ENCODE peak calls at places on chromosomes 11 and 22, in four cellular contexts. One of them, this sample, is unnamed.

GRCh38 chr11:122343247-122343646 is 227.2 kb upstream of the BLID start:
- DNase-seq in adrenal gland: no peak
- DNase-seq in lung: no peak
- DNase-seq in left ventricle myocardium inferior: no peak
- DNase-seq in this sample: no peak

GRCh38 chr22:22697377-22698120 is 53.1 kb downstream of the GGTLC2 start:
- DNase-seq in adrenal gland: no peak
- DNase-seq in lung: no peak
- DNase-seq in left ventricle myocardium inferior: no peak
- DNase-seq in this sample: no peak

GRCh38 chr11:127590319-127590718 is 589.7 kb upstream of the KIRREL3 start:
- DNase-seq in adrenal gland: no peak
- DNase-seq in lung: no peak
- DNase-seq in left ventricle myocardium inferior: no peak
- DNase-seq in this sample: no peak

GRCh38 chr11:43943931-43944751 is 1.7 kb downstream of the C11orf96 start:
- DNase-seq in adrenal gland: peak; percentile 61
- DNase-seq in lung: no peak
- DNase-seq in left ventricle myocardium inferior: no peak
- DNase-seq in this sample: no peak

GRCh38 chr11:2929511-2929879 is 275 bp upstream of the PHLDA2 start:
- DNase-seq in adrenal gland: peak; percentile 62
- DNase-seq in lung: peak; percentile 63
- DNase-seq in left ventricle myocardium inferior: no peak
- DNase-seq in this sample: peak; percentile 79

GRCh38 chr11:86719781-86720463 is 47.5 kb upstream of the ME3 start:
- DNase-seq in adrenal gland: no peak
- DNase-seq in lung: no peak
- DNase-seq in left ventricle myocardium inferior: no peak
- DNase-seq in this sample: no peak

GRCh38 chr11:69212121-69213110 is 56.7 kb downstream of the SMIM38 start:
- DNase-seq in adrenal gland: no peak
- DNase-seq in lung: no peak
- DNase-seq in left ventricle myocardium inferior: no peak
- DNase-seq in this sample: peak; percentile 34

GRCh38 chr22:24024354-24024753 is 13.2 kb downstream of the CABIN1 start:
- DNase-seq in adrenal gland: no peak
- DNase-seq in lung: no peak
- DNase-seq in left ventricle myocardium inferior: no peak
- DNase-seq in this sample: no peak

GRCh38 chr11:58968251-58968711 is 29.0 kb downstream of the GLYATL1 start:
- DNase-seq in adrenal gland: no peak
- DNase-seq in lung: no peak
- DNase-seq in left ventricle myocardium inferior: peak; percentile 10
- DNase-seq in this sample: no peak

GRCh38 chr11:125263268-125263790 is 98.8 kb downstream of the PKNOX2 start:
- DNase-seq in adrenal gland: peak; percentile 63
- DNase-seq in lung: peak; percentile 68
- DNase-seq in left ventricle myocardium inferior: peak; percentile 87
- DNase-seq in this sample: peak; percentile 22

GRCh38 chr11:104594228-104594958 is 303.9 kb downstream of the CASP12 start:
- DNase-seq in adrenal gland: no peak
- DNase-seq in lung: no peak
- DNase-seq in left ventricle myocardium inferior: no peak
- DNase-seq in this sample: no peak

GRCh38 chr11:27158763-27159679 is 118.4 kb downstream of the BBOX1 start:
- DNase-seq in adrenal gland: peak; percentile 66
- DNase-seq in lung: no peak
- DNase-seq in left ventricle myocardium inferior: no peak
- DNase-seq in this sample: peak; percentile 63

GRCh38 chr11:62806611-62807121 is 1.4 kb upstream of the NXF1 start:
- DNase-seq in adrenal gland: peak; percentile 51
- DNase-seq in lung: no peak
- DNase-seq in left ventricle myocardium inferior: no peak
- DNase-seq in this sample: no peak

GRCh38 chr11:78298216-78298860 is 109.6 kb downstream of the USP35 start:
- DNase-seq in adrenal gland: no peak
- DNase-seq in lung: no peak
- DNase-seq in left ventricle myocardium inferior: no peak
- DNase-seq in this sample: no peak

GRCh38 chr11:128036556-128037093 is 550.7 kb downstream of the ETS1 start:
- DNase-seq in adrenal gland: no peak
- DNase-seq in lung: no peak
- DNase-seq in left ventricle myocardium inferior: no peak
- DNase-seq in this sample: no peak

GRCh38 chr11:2258501-2259465 is 11.6 kb downstream of the ASCL2 start:
- DNase-seq in adrenal gland: no peak
- DNase-seq in lung: no peak
- DNase-seq in left ventricle myocardium inferior: no peak
- DNase-seq in this sample: no peak

GRCh38 chr11:30125461-30125860 is 105.4 kb upstream of the FSHB start:
- DNase-seq in adrenal gland: no peak
- DNase-seq in lung: no peak
- DNase-seq in left ventricle myocardium inferior: no peak
- DNase-seq in this sample: no peak

GRCh38 chr11:129278586-129279319 is 86.6 kb upstream of the ARHGAP32 start:
- DNase-seq in adrenal gland: no peak
- DNase-seq in lung: no peak
- DNase-seq in left ventricle myocardium inferior: no peak
- DNase-seq in this sample: peak; percentile 70

GRCh38 chr11:135022430-135022829 is 610.4 kb upstream of the B3GAT1 start:
- DNase-seq in adrenal gland: no peak
- DNase-seq in lung: no peak
- DNase-seq in left ventricle myocardium inferior: no peak
- DNase-seq in this sample: no peak

GRCh38 chr22:30289126-30289979 is at the start of gene CASTOR1:
- DNase-seq in adrenal gland: peak; percentile 99
- DNase-seq in lung: peak; percentile 99
- DNase-seq in left ventricle myocardium inferior: peak; percentile 99
- DNase-seq in this sample: peak; percentile 98

GRCh38 chr22:44181033-44181911 is 547 bp downstream of the PARVG start:
- DNase-seq in adrenal gland: peak; percentile 32
- DNase-seq in lung: no peak
- DNase-seq in left ventricle myocardium inferior: peak; percentile 47
- DNase-seq in this sample: no peak

GRCh38 chr11:118939948-118940598 is 14.3 kb upstream of the BCL9L start:
- DNase-seq in adrenal gland: no peak
- DNase-seq in lung: no peak
- DNase-seq in left ventricle myocardium inferior: no peak
- DNase-seq in this sample: no peak

GRCh38 chr11:112588252-112588668 is 327.6 kb upstream of the PLET1 start:
- DNase-seq in adrenal gland: peak; percentile 77
- DNase-seq in lung: peak; percentile 50
- DNase-seq in left ventricle myocardium inferior: peak; percentile 35
- DNase-seq in this sample: peak; percentile 69

GRCh38 chr22:31046591-31047226 is 34.4 kb upstream of the SMTN start:
- DNase-seq in adrenal gland: peak; percentile 73
- DNase-seq in lung: peak; percentile 43
- DNase-seq in left ventricle myocardium inferior: peak; percentile 75
- DNase-seq in this sample: no peak

GRCh38 chr22:22031183-22031560 is 48.6 kb upstream of the TOP3B start:
- DNase-seq in adrenal gland: no peak
- DNase-seq in lung: no peak
- DNase-seq in left ventricle myocardium inferior: no peak
- DNase-seq in this sample: no peak

GRCh38 chr11:44467931-44468330 is 97.5 kb upstream of the CD82 start:
- DNase-seq in adrenal gland: no peak
- DNase-seq in lung: no peak
- DNase-seq in left ventricle myocardium inferior: no peak
- DNase-seq in this sample: no peak

GRCh38 chr11:112760378-112761060 is 200.7 kb upstream of the NCAM1 start:
- DNase-seq in adrenal gland: no peak
- DNase-seq in lung: no peak
- DNase-seq in left ventricle myocardium inferior: no peak
- DNase-seq in this sample: no peak

GRCh38 chr11:44047298-44047697 is 483 bp upstream of the ACCSL start:
- DNase-seq in adrenal gland: no peak
- DNase-seq in lung: no peak
- DNase-seq in left ventricle myocardium inferior: no peak
- DNase-seq in this sample: no peak

GRCh38 chr11:19344661-19345518 is 104.1 kb upstream of the E2F8 start:
- DNase-seq in adrenal gland: peak; percentile 37
- DNase-seq in lung: no peak
- DNase-seq in left ventricle myocardium inferior: peak; percentile 42
- DNase-seq in this sample: no peak
- H3K4me3 ChIP-seq in adrenal gland: peak overlapping the region; percentile 52
- H3K4me3 ChIP-seq in lung: peak overlapping the region; percentile 27
- H3K4me3 ChIP-seq in left ventricle myocardium inferior: peak overlapping the region; percentile 63
- H3K4me3 ChIP-seq in this sample: no peak overlapping the region

GRCh38 chr11:9574556-9574805 is 1.0 kb downstream of the WEE1 start:
- DNase-seq in adrenal gland: no peak
- DNase-seq in lung: no peak
- DNase-seq in left ventricle myocardium inferior: peak; percentile 29
- DNase-seq in this sample: no peak
- H3K4me1 ChIP-seq in adrenal gland: no peaks in the 10 kb centered on the region
- H3K4me1 ChIP-seq in lung: peaks cover 2% of the 10 kb centered on the region
- H3K4me1 ChIP-seq in left ventricle myocardium inferior: peaks cover 61% of the 10 kb centered on the region
- H3K4me1 ChIP-seq in this sample: peaks cover 37% of the 10 kb centered on the region

GRCh38 chr11:66866007-66866406 is 9.1 kb downstream of the LRFN4 start:
- DNase-seq in adrenal gland: no peak
- DNase-seq in lung: no peak
- DNase-seq in left ventricle myocardium inferior: no peak
- DNase-seq in this sample: no peak
- TF ChIP-seq CTCF in adrenal gland: no peak
- TF ChIP-seq CTCF in lung: no peak
- TF ChIP-seq CTCF in left ventricle myocardium inferior: no peak
- TF ChIP-seq CTCF in this sample: no peak

DNA sequence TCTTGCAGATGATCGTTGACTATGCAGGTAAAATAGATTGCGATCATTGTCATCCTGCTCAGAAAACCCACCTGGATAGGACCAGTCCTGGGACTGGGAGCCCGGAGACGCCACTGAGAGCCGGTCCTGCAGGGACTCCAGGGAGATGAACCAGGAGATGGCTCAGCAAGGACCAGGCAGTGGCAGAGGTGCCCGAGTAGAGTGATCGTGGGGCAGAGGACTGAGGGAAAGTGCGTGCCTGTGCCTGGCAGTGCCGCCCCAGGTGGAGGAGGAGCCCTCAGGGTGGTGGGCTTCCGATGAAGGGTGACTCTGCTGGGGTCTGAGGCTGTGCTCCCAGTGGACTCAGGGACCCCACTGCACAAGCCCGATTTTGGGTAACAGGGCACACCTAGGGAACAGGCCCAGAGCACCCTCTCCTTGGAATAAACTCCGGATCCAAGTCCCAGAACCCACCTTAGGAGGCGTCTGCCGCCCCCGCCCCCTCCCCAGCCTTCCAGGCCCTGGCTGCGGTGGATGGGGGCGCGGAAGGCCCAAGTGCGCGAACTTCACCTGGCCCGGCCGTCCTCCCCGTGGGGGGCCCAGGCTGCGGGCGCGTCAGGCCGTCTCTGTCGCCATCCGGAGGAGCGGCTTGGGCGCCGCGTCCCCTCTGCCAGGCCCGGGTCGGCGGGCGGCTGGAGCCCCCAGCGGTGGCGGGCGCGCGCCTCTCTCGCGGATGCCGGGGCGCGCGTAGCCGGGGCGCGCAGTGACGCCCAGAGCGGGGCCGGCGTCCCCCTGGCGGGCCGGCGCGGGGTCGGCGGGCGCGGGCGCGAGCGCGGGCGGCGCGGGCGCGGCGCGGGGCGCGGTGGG is 1338.8 kb downstream of the BRD1 start:
- DNase-seq in adrenal gland: no peak
- DNase-seq in lung: no peak
- DNase-seq in left ventricle myocardium inferior: no peak
- DNase-seq in this sample: no peak
- H3K4me3 ChIP-seq in adrenal gland: no peak overlapping the region
- H3K4me3 ChIP-seq in lung: no peak overlapping the region
- H3K4me3 ChIP-seq in left ventricle myocardium inferior: no peak overlapping the region
- H3K4me3 ChIP-seq in this sample: no peak overlapping the region

GRCh38 chr11:71452354-71453020 is 516 bp upstream of the NADSYN1 start:
- DNase-seq in adrenal gland: peak; percentile 81
- DNase-seq in lung: peak; percentile 50
- DNase-seq in left ventricle myocardium inferior: peak; percentile 42
- DNase-seq in this sample: peak; percentile 22
- H3K4me1 ChIP-seq in adrenal gland: peaks cover 32% of the 10 kb centered on the region
- H3K4me1 ChIP-seq in lung: peaks cover 12% of the 10 kb centered on the region
- H3K4me1 ChIP-seq in left ventricle myocardium inferior: peaks cover 55% of the 10 kb centered on the region
- H3K4me1 ChIP-seq in this sample: peaks cover 19% of the 10 kb centered on the region